ENCODE peak calls at places on chromosomes 6 and 20, in six cellular contexts. O, G, U, A, R and E are unnamed samples.

GRCh38 chr6:166595061-166595780 is 8.7 kb upstream of the RAMACL start:
- DNase-seq in O (no peak), G (no peak), U (peak), A (no peak), R (peak), E (no peak)

GRCh38 chr20:1943267-1944002 is 48.2 kb downstream of the SIRPA start:
- DNase-seq in O (no peak), G (peak), U (no peak), A (peak), R (peak), E (no peak)

GRCh38 chr20:17867119-17867518 is 101.5 kb downstream of the SNX5 start:
- DNase-seq in O (no peak), G (no peak), U (no peak), A (no peak), R (no peak), E (no peak)

GRCh38 chr6:163147988-163148387 is 266.5 kb upstream of the QKI start:
- DNase-seq in O (no peak), G (no peak), U (no peak), A (no peak), R (no peak), E (no peak)

GRCh38 chr20:23875606-23876237 is 3.8 kb downstream of the CST5 start:
- DNase-seq in O (no peak), G (no peak), U (no peak), A (no peak), R (no peak), E (no peak)

GRCh38 chr6:92708270-92708669 is 711.1 kb downstream of the EPHA7 start:
- DNase-seq in O (no peak), G (no peak), U (no peak), A (no peak), R (no peak), E (no peak)

GRCh38 chr6:225121-225721 is 67.1 kb upstream of the DUSP22 start:
- DNase-seq in O (no peak), G (no peak), U (no peak), A (no peak), R (no peak), E (no peak)

GRCh38 chr6:6365242-6365641 is 44.8 kb upstream of the F13A1 start:
- DNase-seq in O (no peak), G (no peak), U (no peak), A (no peak), R (no peak), E (no peak)

GRCh38 chr6:13559968-13560650 is 14.3 kb upstream of the SIRT5 start:
- DNase-seq in O (no peak), G (no peak), U (no peak), A (no peak), R (no peak), E (no peak)

GRCh38 chr6:55902796-55903195 is 27.4 kb upstream of the BMP5 start:
- DNase-seq in O (no peak), G (no peak), U (no peak), A (no peak), R (no peak), E (no peak)

GRCh38 chr6:110517601-110518280 is 41.3 kb upstream of the SLC22A16 start:
- DNase-seq in O (no peak), G (no peak), U (no peak), A (no peak), R (no peak), E (no peak)

GRCh38 chr20:17849901-17850673 is 118.5 kb downstream of the SNX5 start:
- DNase-seq in O (peak), G (peak), U (peak), A (peak), R (peak), E (no peak)

GRCh38 chr6:138594042-138594636 is 94.8 kb upstream of the NHSL1 start:
- DNase-seq in O (no peak), G (no peak), U (no peak), A (no peak), R (no peak), E (peak)

GRCh38 chr20:43868091-43868490 is 46.6 kb upstream of the TOX2 start:
- DNase-seq in O (no peak), G (no peak), U (no peak), A (no peak), R (no peak), E (no peak)